ENCODE peak calls at places on chromosomes 3 and 15, in ten cellular contexts. G, W, V, Q, S, X, H, L, T and I are unnamed samples.

GRCh38 chr15:88440021-88440420 is 27.2 kb downstream of the MRPL46 start:
- DNase-seq in G (no peak), W (no peak), V (no peak), Q (no peak), S (no peak), X (no peak), H (no peak), L (no peak), T (no peak), I (no peak)

GRCh38 chr3:56926513-56927282 is 124.9 kb upstream of the ARHGEF3 start:
- DNase-seq in G (no peak), W (no peak), V (no peak), Q (no peak), S (no peak), X (no peak), H (no peak), L (no peak), T (no peak), I (no peak)

GRCh38 chr3:124663690-124664089 is 66.6 kb upstream of the UMPS start:
- DNase-seq in G (no peak), W (no peak), V (no peak), Q (no peak), S (no peak), X (no peak), H (no peak), L (no peak), T (no peak), I (no peak)

GRCh38 chr3:122902326-122902725 is 107.5 kb downstream of the SLC49A4 start:
- DNase-seq in G (no peak), W (no peak), V (no peak), Q (no peak), S (no peak), X (no peak), H (no peak), L (no peak), T (no peak), I (no peak)

GRCh38 chr3:167662919-167663400 is 9.2 kb upstream of the WDR49 start:
- DNase-seq in G (no peak), W (no peak), V (no peak), Q (no peak), S (no peak), X (peak), H (no peak), L (no peak), T (no peak), I (no peak)

GRCh38 chr3:5698851-5699250 is 511.3 kb downstream of the EDEM1 start:
- DNase-seq in G (no peak), W (no peak), V (no peak), Q (no peak), S (no peak), X (no peak), H (no peak), L (no peak), T (no peak), I (no peak)

GRCh38 chr3:51224843-51225242 is 160.2 kb upstream of the MANF start:
- DNase-seq in G (no peak), W (no peak), V (no peak), Q (no peak), S (no peak), X (no peak), H (no peak), L (no peak), T (no peak), I (no peak)

GRCh38 chr3:99808163-99808794 is 9.4 kb upstream of the CMSS1 start:
- DNase-seq in G (no peak), W (peak), V (peak), Q (no peak), S (peak), X (peak), H (peak), L (no peak), T (peak), I (no peak)

GRCh38 chr15:100926258-100926657 is 7.1 kb downstream of the LRRK1 start:
- DNase-seq in G (no peak), W (peak), V (no peak), Q (no peak), S (no peak), X (no peak), H (no peak), L (no peak), T (peak), I (no peak)

GRCh38 chr15:100926971-100927756 is 8.0 kb downstream of the LRRK1 start:
- DNase-seq in G (no peak), W (no peak), V (no peak), Q (no peak), S (peak), X (no peak), H (no peak), L (no peak), T (no peak), I (no peak)

GRCh38 chr15:100930306-100930848 is 11.2 kb downstream of the LRRK1 start:
- DNase-seq in G (no peak), W (no peak), V (no peak), Q (no peak), S (no peak), X (no peak), H (no peak), L (no peak), T (no peak), I (no peak)

GRCh38 chr15:100929641-100930042 is 10.5 kb downstream of the LRRK1 start:
- DNase-seq in G (no peak), W (no peak), V (no peak), Q (no peak), S (no peak), X (no peak), H (no peak), L (no peak), T (peak), I (no peak)

DNA sequence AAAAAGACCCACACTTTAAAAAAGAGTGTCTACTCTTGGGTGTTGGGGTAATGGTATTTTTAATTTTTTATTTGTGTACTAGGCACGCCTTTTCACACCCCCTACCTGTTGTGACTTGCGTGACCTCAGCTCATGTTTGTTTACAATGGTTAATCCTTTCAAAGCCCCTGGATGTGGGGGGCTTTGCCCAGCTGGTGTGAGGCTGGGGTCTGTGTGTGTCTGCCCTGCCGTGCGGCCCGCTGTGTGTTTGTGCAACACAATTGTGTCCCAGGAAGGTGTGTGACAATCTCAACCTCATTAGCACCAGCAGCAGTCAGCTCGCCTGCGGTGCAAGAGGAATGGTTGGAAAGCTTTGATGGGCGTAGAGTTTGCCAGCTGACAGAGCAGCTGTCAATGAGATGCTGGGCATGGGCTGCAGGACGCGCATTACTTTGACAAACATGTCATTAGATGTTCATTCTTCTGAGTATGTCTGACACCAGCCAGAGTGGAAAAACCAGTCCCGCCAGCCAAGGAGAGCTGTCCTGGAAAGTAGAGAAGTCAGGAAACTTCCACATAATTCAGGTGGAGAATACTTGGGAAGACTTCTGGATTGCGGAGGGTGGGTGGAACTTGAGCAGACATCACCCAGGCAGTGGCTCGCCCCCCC is 9.6 kb downstream of the LRRK1 start:
- DNase-seq in G (no peak), W (no peak), V (peak), Q (no peak), S (no peak), X (no peak), H (no peak), L (no peak), T (peak), I (no peak)
- H3K27ac ChIP-seq in G (no peak), W (no peak), V (no peak), Q (no peak), S (no peak), X (no peak), H (no peak), L (no peak), T (no peak), I (no peak)

GRCh38 chr3:16840111-16840444 is 44.7 kb upstream of the PLCL2 start:
- DNase-seq in G (no peak), W (no peak), V (no peak), Q (no peak), S (no peak), X (no peak), H (no peak), L (no peak), T (no peak), I (no peak)

GRCh38 chr3:16838561-16838960 is 46.2 kb upstream of the PLCL2 start:
- DNase-seq in G (no peak), W (no peak), V (peak), Q (no peak), S (no peak), X (no peak), H (no peak), L (no peak), T (no peak), I (no peak)

GRCh38 chr3:16839271-16840110 is 45.3 kb upstream of the PLCL2 start:
- DNase-seq in G (no peak), W (no peak), V (no peak), Q (no peak), S (no peak), X (no peak), H (no peak), L (no peak), T (peak), I (no peak)

GRCh38 chr3:16836505-16837237 is 48.1 kb upstream of the PLCL2 start:
- DNase-seq in G (no peak), W (no peak), V (no peak), Q (no peak), S (no peak), X (no peak), H (no peak), L (no peak), T (no peak), I (no peak)

GRCh38 chr3:16837602-16838001 is 47.2 kb upstream of the PLCL2 start:
- DNase-seq in G (peak), W (peak), V (no peak), Q (peak), S (no peak), X (no peak), H (no peak), L (no peak), T (no peak), I (no peak)
- TF ChIP-seq CTCF in G (no peak), W (no peak), V (no peak), Q (no peak), S (no peak), X (no peak), H (no peak), L (no peak), T (no peak), I (no peak)

DNA sequence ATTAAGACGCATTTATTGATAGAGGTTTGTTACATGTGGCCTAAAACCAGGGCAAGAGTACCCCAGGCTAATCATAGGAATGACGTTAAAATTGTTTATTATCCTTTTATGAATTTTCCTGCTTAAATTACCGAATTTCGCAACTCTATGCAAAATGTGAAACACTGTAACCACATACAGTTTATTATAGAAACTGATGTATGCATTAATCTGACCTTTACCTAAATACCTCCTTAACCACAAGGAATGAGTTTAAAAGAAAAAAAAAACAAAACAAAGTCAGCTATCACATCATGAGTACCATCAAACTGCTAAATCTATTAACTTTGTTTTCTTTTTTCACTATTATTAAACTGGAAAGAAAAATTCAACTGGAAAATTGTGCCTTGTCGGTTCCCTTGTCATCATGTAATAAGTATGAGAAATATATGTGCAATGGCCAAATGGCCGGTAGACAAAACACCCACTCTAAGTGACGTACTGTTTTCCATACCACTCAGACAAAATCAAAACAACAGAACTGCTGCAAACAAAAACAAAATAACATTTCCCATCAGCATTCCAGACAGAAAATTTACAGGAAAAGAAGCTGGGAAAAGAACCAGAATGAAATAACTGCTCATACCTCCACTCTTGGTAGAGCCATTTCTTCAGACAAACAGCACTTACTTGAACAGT is 415.3 kb downstream of the FOXP1 start:
- DNase-seq in G (no peak), W (no peak), V (no peak), Q (no peak), S (no peak), X (no peak), H (no peak), L (no peak), T (no peak), I (no peak)
- H3K27ac ChIP-seq in G (peak), W (peak), V (peak), Q (no peak), S (peak), X (no peak), H (peak), L (no peak), T (peak), I (no peak)

GRCh38 chr3:73624363-73625123 is at the start of gene PDZRN3:
- DNase-seq in G (peak), W (peak), V (peak), Q (peak), S (no peak), X (no peak), H (peak), L (peak), T (peak), I (peak)
- TF ChIP-seq CTCF in G (no peak), W (no peak), V (no peak), Q (no peak), S (no peak), X (no peak), H (no peak), L (no peak), T (no peak), I (no peak)